ENCODE peak calls at places on chromosomes 3 and 15, in eight cellular contexts. M is NCI-H1092; U is stimulated activated CD4-positive, alpha-beta T cell treated with anti-CD3 and anti-CD28 coated beads, TNF-alpha, amount 100 ng/mL, for 4 hours; D is GM03348; L is GM04504; P is NT2/D1; V is T47D; Q is uterus. T is an unnamed sample.

GRCh38 chr3:158768881-158769518 is 32.9 kb upstream of the MFSD1 start:
- DNase-seq in M (no peak), U (no peak), D (peak), L (peak), P (no peak), V (peak), Q (peak), T (no peak)

GRCh38 chr3:123157598-123158287 is 44.0 kb upstream of the SEC22A start:
- DNase-seq in M (peak), U (no peak), D (no peak), L (no peak), P (no peak), V (peak), Q (no peak), T (no peak)

GRCh38 chr3:132522353-132522752 is 74.7 kb upstream of the ACKR4 start:
- DNase-seq in M (no peak), U (no peak), D (no peak), L (no peak), P (no peak), V (no peak), Q (no peak), T (no peak)

GRCh38 chr15:90871716-90872480 is 3.5 kb downstream of the FURIN start:
- DNase-seq in M (no peak), U (no peak), D (peak), L (no peak), P (no peak), V (no peak), Q (peak), T (no peak)

GRCh38 chr15:59274126-59274970 is 67.7 kb downstream of the LDHAL6B start:
- DNase-seq in M (no peak), U (no peak), D (peak), L (no peak), P (no peak), V (no peak), Q (no peak), T (no peak)

GRCh38 chr15:59501531-59502113 is 63.6 kb downstream of the FAM81A start:
- DNase-seq in M (no peak), U (no peak), D (peak), L (peak), P (peak), V (peak), Q (no peak), T (no peak)

GRCh38 chr3:160401301-160402095 is 2.0 kb downstream of the SMC4 start:
- DNase-seq in M (no peak), U (no peak), D (peak), L (no peak), P (no peak), V (peak), Q (no peak), T (no peak)

GRCh38 chr3:126464997-126465396 is 10.7 kb downstream of the ZXDC start:
- DNase-seq in M (no peak), U (no peak), D (no peak), L (no peak), P (no peak), V (no peak), Q (peak), T (no peak)

GRCh38 chr3:21220944-21221343 is 530.1 kb downstream of the ZNF385D start:
- DNase-seq in M (no peak), U (no peak), D (no peak), L (no peak), P (no peak), V (no peak), Q (no peak), T (no peak)

GRCh38 chr3:122092460-122093165 is 37.5 kb downstream of the CD86 start:
- DNase-seq in M (no peak), U (no peak), D (peak), L (no peak), P (peak), V (peak), Q (no peak), T (peak)

GRCh38 chr15:40944510-40945296 is 8.6 kb upstream of the CHAC1 start:
- DNase-seq in M (no peak), U (no peak), D (no peak), L (no peak), P (no peak), V (peak), Q (no peak), T (no peak)

GRCh38 chr3:71919572-71919971 is 134.6 kb upstream of the PROK2 start:
- DNase-seq in M (no peak), U (no peak), D (no peak), L (no peak), P (no peak), V (peak), Q (no peak), T (no peak)

GRCh38 chr3:173584834-173585831 is 187.6 kb downstream of the NLGN1 start:
- DNase-seq in M (no peak), U (no peak), D (peak), L (peak), P (peak), V (peak), Q (no peak), T (no peak)

GRCh38 chr15:38252481-38253311 is at the start of gene SPRED1:
- DNase-seq in M (no peak), U (peak), D (peak), L (no peak), P (no peak), V (peak), Q (peak), T (no peak)

GRCh38 chr3:95654567-95655362 is 1159.6 kb upstream of the EPHA6 start:
- DNase-seq in M (no peak), U (no peak), D (no peak), L (no peak), P (no peak), V (no peak), Q (no peak), T (no peak)

GRCh38 chr3:102068327-102068726 is 219.0 kb downstream of the NFKBIZ start:
- DNase-seq in M (no peak), U (no peak), D (no peak), L (no peak), P (no peak), V (no peak), Q (no peak), T (no peak)

T was measured in activated T-helper 1 cell treated with anti-CD3 and anti-CD28 coated beads, Interleukin-12 subunit alpha, Interleukin-12 subunit beta, Interleukin-2, Interleukin-4 antibody, amounts not matched to agents 30 ng/mL and 10 ng/mL and 1 ng/mL, durations not matched to agents 14 hours and 24 hours and 36 hours.